ENCODE peak calls at places on chromosomes 4 and X, in four cellular contexts. One of them, this sample, is unnamed.

GRCh38 chrX:124931241-124931640 is 388.4 kb upstream of the TEX13C start:
- DNase-seq in K562: no peak
- DNase-seq in SK-N-SH: no peak
- DNase-seq in HCT116: no peak
- DNase-seq in this sample: no peak

GRCh38 chrX:45767021-45767491 is 566.4 kb upstream of the DIPK2B start:
- DNase-seq in SK-N-SH: no peak
- DNase-seq in HCT116: no peak
- DNase-seq in K562: no peak
- DNase-seq in this sample: no peak

GRCh38 chr4:7348946-7349900 is 85.5 kb downstream of the PSAPL1 start:
- DNase-seq in HCT116: no peak
- DNase-seq in SK-N-SH: no peak
- DNase-seq in K562: no peak
- DNase-seq in this sample: no peak

GRCh38 chrX:23662853-23663252 is 4.4 kb upstream of the PRDX4 start:
- DNase-seq in SK-N-SH: no peak
- DNase-seq in HCT116: no peak
- DNase-seq in K562: no peak
- DNase-seq in this sample: no peak

GRCh38 chr4:164383187-164384181 is 370.4 kb upstream of the SMIM31 start:
- DNase-seq in SK-N-SH: peak
- DNase-seq in HCT116: no peak
- DNase-seq in K562: no peak
- DNase-seq in this sample: peak

GRCh38 chr4:122710434-122711308 is 21.8 kb upstream of the BBS12 start:
- DNase-seq in SK-N-SH: no peak
- DNase-seq in K562: no peak
- DNase-seq in HCT116: no peak
- DNase-seq in this sample: no peak

GRCh38 chrX:108366644-108367406 is 71.4 kb downstream of the COL4A6 start:
- DNase-seq in SK-N-SH: no peak
- DNase-seq in K562: no peak
- DNase-seq in HCT116: no peak
- DNase-seq in this sample: peak

GRCh38 chrX:124232523-124233201 is 99.8 kb upstream of the TEX13D start:
- DNase-seq in K562: no peak
- DNase-seq in SK-N-SH: no peak
- DNase-seq in HCT116: no peak
- DNase-seq in this sample: no peak

GRCh38 chrX:116417214-116417613 is 19.2 kb upstream of the SLC6A14 start:
- DNase-seq in HCT116: no peak
- DNase-seq in SK-N-SH: no peak
- DNase-seq in K562: no peak
- DNase-seq in this sample: no peak

GRCh38 chr4:98996056-98996941 is 778 bp downstream of the METAP1 start:
- DNase-seq in HCT116: no peak
- DNase-seq in K562: no peak
- DNase-seq in SK-N-SH: peak
- DNase-seq in this sample: no peak

GRCh38 chr4:141654098-141654497 is 17.7 kb downstream of the IL15 start:
- DNase-seq in K562: no peak
- DNase-seq in HCT116: no peak
- DNase-seq in SK-N-SH: no peak
- DNase-seq in this sample: peak

GRCh38 chr4:122577808-122578781 is 42.8 kb downstream of the IL21 start:
- DNase-seq in HCT116: peak
- DNase-seq in K562: peak
- DNase-seq in SK-N-SH: peak
- DNase-seq in this sample: no peak

GRCh38 chr4:78768447-78769177 is 7.5 kb upstream of the BMP2K start:
- DNase-seq in SK-N-SH: no peak
- DNase-seq in K562: no peak
- DNase-seq in HCT116: no peak
- DNase-seq in this sample: no peak
- TF ChIP-seq YY1 in SK-N-SH: no peak
- TF ChIP-seq YY1 in K562: no peak
- TF ChIP-seq YY1 in HCT116: no peak
- TF ChIP-seq YY1 in this sample: no peak

GRCh38 chr4:70688795-70689231 is 481 bp downstream of the UTP3 start:
- DNase-seq in K562: peak
- DNase-seq in HCT116: no peak
- DNase-seq in SK-N-SH: peak
- DNase-seq in this sample: no peak
- TF ChIP-seq YY1 in K562: no peak
- TF ChIP-seq YY1 in HCT116: no peak
- TF ChIP-seq YY1 in SK-N-SH: no peak
- TF ChIP-seq YY1 in this sample: no peak

GRCh38 chr4:185708348-185708747 is 103.6 kb downstream of the SORBS2 start:
- DNase-seq in HCT116: no peak
- DNase-seq in SK-N-SH: no peak
- DNase-seq in K562: no peak
- DNase-seq in this sample: no peak
- TF ChIP-seq YY1 in HCT116: no peak
- TF ChIP-seq YY1 in SK-N-SH: no peak
- TF ChIP-seq YY1 in K562: no peak
- TF ChIP-seq YY1 in this sample: no peak

DNA sequence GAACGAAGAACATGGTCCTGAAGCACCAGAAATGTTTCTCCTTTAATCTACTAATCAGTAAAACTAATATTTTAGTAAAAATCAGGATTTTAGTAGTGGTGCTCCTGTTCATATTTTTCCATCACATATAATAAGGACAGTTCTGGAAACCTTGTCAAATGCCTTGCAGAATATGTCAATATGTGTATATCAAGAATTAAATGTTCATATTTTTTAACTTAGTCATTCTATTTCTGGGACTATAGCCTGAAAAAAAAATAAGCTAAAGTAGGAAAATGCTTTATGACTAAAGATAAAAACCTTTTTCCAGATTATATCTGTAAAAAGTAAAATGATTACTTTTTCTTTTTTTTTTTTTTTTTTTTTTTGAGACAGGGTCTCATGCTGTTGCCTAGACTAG is 65.1 kb downstream of the MAB21L2 start:
- DNase-seq in K562: no peak
- DNase-seq in HCT116: no peak
- DNase-seq in SK-N-SH: no peak
- DNase-seq in this sample: no peak
- TF ChIP-seq YY1 in K562: no peak
- TF ChIP-seq YY1 in HCT116: no peak
- TF ChIP-seq YY1 in SK-N-SH: no peak
- TF ChIP-seq YY1 in this sample: no peak

GRCh38 chrX:12115377-12115776 is 22.9 kb upstream of the FRMPD4 start:
- DNase-seq in K562: no peak
- DNase-seq in HCT116: no peak
- DNase-seq in SK-N-SH: no peak
- DNase-seq in this sample: no peak

GRCh38 chrX:12118134-12118533 is 20.1 kb upstream of the FRMPD4 start:
- DNase-seq in SK-N-SH: no peak
- DNase-seq in K562: no peak
- DNase-seq in HCT116: no peak
- DNase-seq in this sample: no peak

DNA sequence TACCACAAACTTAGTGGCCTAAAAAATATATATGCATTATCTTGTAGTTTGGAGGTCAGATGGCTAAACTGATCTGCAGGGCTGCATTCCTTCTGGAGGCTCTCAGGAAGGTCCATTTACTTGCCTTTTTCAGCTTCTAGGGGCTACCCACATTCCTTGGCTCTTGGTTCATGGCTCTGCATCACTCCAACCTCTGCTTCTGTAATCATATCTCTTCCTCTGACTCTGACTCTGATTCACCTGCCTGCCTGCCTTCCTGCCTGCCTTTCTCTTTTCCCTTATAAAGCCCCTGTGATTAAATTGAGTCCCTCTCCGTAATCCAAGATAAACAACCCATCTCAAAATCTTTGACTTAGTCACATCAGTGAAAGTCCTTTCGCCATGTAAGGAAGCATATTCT is 25.0 kb upstream of the FRMPD4 start:
- DNase-seq in SK-N-SH: no peak
- DNase-seq in HCT116: no peak
- DNase-seq in K562: no peak
- DNase-seq in this sample: no peak
- TF ChIP-seq YY1 in SK-N-SH: no peak
- TF ChIP-seq YY1 in HCT116: no peak
- TF ChIP-seq YY1 in K562: no peak
- TF ChIP-seq YY1 in this sample: no peak

GRCh38 chrX:13149702-13150101 is 105.3 kb upstream of the FAM9C start:
- DNase-seq in SK-N-SH: no peak
- DNase-seq in K562: no peak
- DNase-seq in HCT116: no peak
- DNase-seq in this sample: no peak
- TF ChIP-seq YY1 in SK-N-SH: no peak
- TF ChIP-seq YY1 in K562: no peak
- TF ChIP-seq YY1 in HCT116: no peak
- TF ChIP-seq YY1 in this sample: no peak

GRCh38 chr4:92968996-92969395 is 665.2 kb downstream of the GRID2 start:
- DNase-seq in SK-N-SH: no peak
- DNase-seq in HCT116: no peak
- DNase-seq in K562: no peak
- DNase-seq in this sample: no peak

GRCh38 chr4:92968556-92968955 is 664.8 kb downstream of the GRID2 start:
- DNase-seq in SK-N-SH: no peak
- DNase-seq in HCT116: no peak
- DNase-seq in K562: no peak
- DNase-seq in this sample: no peak

GRCh38 chr4:92969650-92970370 is 666.0 kb downstream of the GRID2 start:
- DNase-seq in SK-N-SH: no peak
- DNase-seq in K562: no peak
- DNase-seq in HCT116: peak
- DNase-seq in this sample: no peak
- TF ChIP-seq YY1 in SK-N-SH: no peak
- TF ChIP-seq YY1 in K562: no peak
- TF ChIP-seq YY1 in HCT116: no peak
- TF ChIP-seq YY1 in this sample: no peak

GRCh38 chrX:96889726-96890125 is 6.0 kb downstream of the RPA4 start:
- DNase-seq in K562: no peak
- DNase-seq in HCT116: no peak
- DNase-seq in SK-N-SH: no peak
- DNase-seq in this sample: no peak
- TF ChIP-seq YY1 in K562: no peak
- TF ChIP-seq YY1 in HCT116: no peak
- TF ChIP-seq YY1 in SK-N-SH: no peak
- TF ChIP-seq YY1 in this sample: no peak